ENCODE peak calls at places on chromosomes 11 and 22, in six cellular contexts. One of them, this sample, is unnamed.

GRCh38 chr11:79708319-79708928 is 267.6 kb upstream of the TENM4 start:
- DNase-seq in upper lobe of right lung: no peak
- DNase-seq in CD8-positive, alpha-beta T cell: no peak
- DNase-seq in right cardiac atrium: no peak
- DNase-seq in K562: no peak
- DNase-seq in pancreas: no peak
- DNase-seq in this sample: no peak

GRCh38 chr11:122091850-122092249 is 24.2 kb downstream of the BLID start:
- DNase-seq in right cardiac atrium: no peak
- DNase-seq in upper lobe of right lung: no peak
- DNase-seq in K562: no peak
- DNase-seq in pancreas: no peak
- DNase-seq in CD8-positive, alpha-beta T cell: no peak
- DNase-seq in this sample: no peak

GRCh38 chr11:34343153-34343552 is 14.7 kb downstream of the ABTB2 start:
- DNase-seq in upper lobe of right lung: no peak
- DNase-seq in pancreas: no peak
- DNase-seq in right cardiac atrium: no peak
- DNase-seq in K562: no peak
- DNase-seq in CD8-positive, alpha-beta T cell: no peak
- DNase-seq in this sample: no peak

GRCh38 chr11:33256031-33256807 is 962 bp upstream of the HIPK3 start:
- DNase-seq in upper lobe of right lung: peak; percentile 41
- DNase-seq in right cardiac atrium: no peak
- DNase-seq in K562: no peak
- DNase-seq in CD8-positive, alpha-beta T cell: no peak
- DNase-seq in pancreas: no peak
- DNase-seq in this sample: no peak

GRCh38 chr11:76667271-76667818 is 3.2 kb downstream of the LRRC32 start:
- DNase-seq in K562: no peak
- DNase-seq in right cardiac atrium: no peak
- DNase-seq in upper lobe of right lung: peak; percentile 27
- DNase-seq in CD8-positive, alpha-beta T cell: no peak
- DNase-seq in pancreas: no peak
- DNase-seq in this sample: peak; percentile 64

GRCh38 chr11:19316434-19316833 is 75.7 kb upstream of the E2F8 start:
- DNase-seq in CD8-positive, alpha-beta T cell: no peak
- DNase-seq in right cardiac atrium: peak; percentile 91
- DNase-seq in upper lobe of right lung: no peak
- DNase-seq in pancreas: no peak
- DNase-seq in K562: no peak
- DNase-seq in this sample: no peak

GRCh38 chr11:29333993-29334780 is 682.6 kb downstream of the KCNA4 start:
- DNase-seq in pancreas: no peak
- DNase-seq in CD8-positive, alpha-beta T cell: no peak
- DNase-seq in right cardiac atrium: no peak
- DNase-seq in K562: no peak
- DNase-seq in upper lobe of right lung: no peak
- DNase-seq in this sample: no peak

GRCh38 chr11:10942621-10943020 is 84.8 kb upstream of the ZBED5 start:
- DNase-seq in CD8-positive, alpha-beta T cell: no peak
- DNase-seq in K562: no peak
- DNase-seq in pancreas: no peak
- DNase-seq in upper lobe of right lung: no peak
- DNase-seq in right cardiac atrium: no peak
- DNase-seq in this sample: no peak

GRCh38 chr11:28107331-28107725 is 628 bp downstream of the KIF18A start:
- DNase-seq in right cardiac atrium: no peak
- DNase-seq in pancreas: no peak
- DNase-seq in K562: no peak
- DNase-seq in upper lobe of right lung: no peak
- DNase-seq in CD8-positive, alpha-beta T cell: no peak
- DNase-seq in this sample: no peak

GRCh38 chr11:132119573-132119972 is 749.2 kb downstream of the NTM start:
- DNase-seq in K562: no peak
- DNase-seq in pancreas: no peak
- DNase-seq in upper lobe of right lung: no peak
- DNase-seq in CD8-positive, alpha-beta T cell: no peak
- DNase-seq in right cardiac atrium: peak; percentile 41
- DNase-seq in this sample: no peak

GRCh38 chr11:78638704-78639380 is 64.2 kb upstream of the NARS2 start:
- DNase-seq in pancreas: no peak
- DNase-seq in K562: no peak
- DNase-seq in right cardiac atrium: no peak
- DNase-seq in upper lobe of right lung: no peak
- DNase-seq in CD8-positive, alpha-beta T cell: no peak
- DNase-seq in this sample: no peak

GRCh38 chr11:34632105-34632780 is 11.3 kb downstream of the EHF start:
- DNase-seq in upper lobe of right lung: no peak
- DNase-seq in right cardiac atrium: no peak
- DNase-seq in pancreas: peak; percentile 56
- DNase-seq in K562: no peak
- DNase-seq in CD8-positive, alpha-beta T cell: no peak
- DNase-seq in this sample: no peak

GRCh38 chr22:47994899-47995573 is 1232.6 kb downstream of the TBC1D22A start:
- DNase-seq in K562: no peak
- DNase-seq in right cardiac atrium: no peak
- DNase-seq in CD8-positive, alpha-beta T cell: no peak
- DNase-seq in upper lobe of right lung: no peak
- DNase-seq in pancreas: no peak
- DNase-seq in this sample: no peak

GRCh38 chr11:30258679-30259078 is 27.9 kb downstream of the FSHB start:
- DNase-seq in upper lobe of right lung: no peak
- DNase-seq in K562: no peak
- DNase-seq in CD8-positive, alpha-beta T cell: no peak
- DNase-seq in pancreas: no peak
- DNase-seq in right cardiac atrium: no peak
- DNase-seq in this sample: no peak

GRCh38 chr11:44067266-44067665 is 1.2 kb downstream of the ACCS start:
- DNase-seq in right cardiac atrium: no peak
- DNase-seq in upper lobe of right lung: no peak
- DNase-seq in K562: no peak
- DNase-seq in CD8-positive, alpha-beta T cell: no peak
- DNase-seq in pancreas: no peak
- DNase-seq in this sample: no peak

GRCh38 chr11:106281455-106282173 is 204.2 kb downstream of the AASDHPPT start:
- DNase-seq in CD8-positive, alpha-beta T cell: no peak
- DNase-seq in pancreas: no peak
- DNase-seq in K562: no peak
- DNase-seq in upper lobe of right lung: no peak
- DNase-seq in right cardiac atrium: no peak
- DNase-seq in this sample: no peak

GRCh38 chr22:29587938-29588699 is 7.2 kb upstream of the NIPSNAP1 start:
- DNase-seq in upper lobe of right lung: no peak
- DNase-seq in pancreas: no peak
- DNase-seq in right cardiac atrium: no peak
- DNase-seq in K562: no peak
- DNase-seq in CD8-positive, alpha-beta T cell: no peak
- DNase-seq in this sample: no peak

GRCh38 chr22:50730013-50730891 is 7.8 kb upstream of the ACR start:
- DNase-seq in K562: no peak
- DNase-seq in CD8-positive, alpha-beta T cell: no peak
- DNase-seq in pancreas: peak; percentile 12
- DNase-seq in upper lobe of right lung: peak; percentile 64
- DNase-seq in right cardiac atrium: peak; percentile 38
- DNase-seq in this sample: peak; percentile 75

GRCh38 chr11:128303383-128303782 is 284.0 kb downstream of the ETS1 start:
- DNase-seq in right cardiac atrium: no peak
- DNase-seq in pancreas: no peak
- DNase-seq in K562: no peak
- DNase-seq in CD8-positive, alpha-beta T cell: no peak
- DNase-seq in upper lobe of right lung: no peak
- DNase-seq in this sample: no peak

GRCh38 chr11:69212121-69213110 is 56.7 kb downstream of the SMIM38 start:
- DNase-seq in right cardiac atrium: no peak
- DNase-seq in CD8-positive, alpha-beta T cell: no peak
- DNase-seq in pancreas: peak; percentile 5
- DNase-seq in upper lobe of right lung: peak; percentile 58
- DNase-seq in K562: no peak
- DNase-seq in this sample: no peak

GRCh38 chr11:28393348-28393747 is 285.2 kb downstream of the METTL15 start:
- DNase-seq in pancreas: no peak
- DNase-seq in upper lobe of right lung: no peak
- DNase-seq in CD8-positive, alpha-beta T cell: no peak
- DNase-seq in K562: no peak
- DNase-seq in right cardiac atrium: peak; percentile 33
- DNase-seq in this sample: no peak

GRCh38 chr11:111538407-111539114 is 2.0 kb upstream of the LAYN start:
- DNase-seq in pancreas: no peak
- DNase-seq in right cardiac atrium: no peak
- DNase-seq in upper lobe of right lung: no peak
- DNase-seq in CD8-positive, alpha-beta T cell: no peak
- DNase-seq in K562: no peak
- DNase-seq in this sample: no peak
- H3K27ac ChIP-seq in pancreas: no peak overlapping the region
- H3K27ac ChIP-seq in right cardiac atrium: no peak overlapping the region
- H3K27ac ChIP-seq in upper lobe of right lung: no peak overlapping the region
- H3K27ac ChIP-seq in CD8-positive, alpha-beta T cell: no peak overlapping the region
- H3K27ac ChIP-seq in K562: no peak overlapping the region
- H3K27ac ChIP-seq in this sample: no peak overlapping the region

DNA sequence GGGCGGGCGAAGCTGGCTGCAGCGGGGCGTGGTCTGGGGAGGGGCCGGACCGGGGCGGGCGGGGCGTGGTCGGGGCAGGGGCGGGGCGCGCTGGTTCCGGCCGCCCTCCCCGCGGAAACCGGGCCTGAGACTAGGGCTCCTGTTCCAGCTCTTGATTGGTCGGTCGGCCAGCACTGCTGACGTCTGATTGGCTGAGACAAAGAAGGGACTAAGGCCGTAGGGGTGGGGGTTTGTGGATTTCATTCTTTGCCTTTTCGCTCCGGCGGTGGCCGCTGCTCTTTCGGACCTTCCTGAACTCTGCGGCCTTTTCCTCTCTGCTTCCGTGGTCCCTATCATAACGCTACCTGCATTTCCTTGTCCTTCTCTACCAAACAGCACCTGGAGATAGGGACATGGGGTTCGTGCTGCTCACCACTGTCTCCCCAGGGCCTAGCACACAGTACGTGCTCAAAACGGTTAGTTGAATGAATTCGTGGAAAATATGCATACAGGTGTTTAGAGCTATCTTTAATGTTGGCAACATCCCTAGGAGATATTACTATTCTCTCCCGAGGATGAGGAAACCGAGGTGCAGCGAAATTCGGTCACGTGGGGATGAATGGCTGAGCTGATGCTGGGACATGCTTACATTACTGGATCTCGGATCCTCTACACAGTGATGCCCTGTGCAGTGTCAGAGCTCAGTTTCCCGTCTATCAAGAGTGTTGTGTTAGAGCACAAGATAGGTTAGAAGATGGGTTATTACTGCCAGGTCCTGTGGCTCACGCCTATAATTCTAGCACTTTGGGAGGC is 62.8 kb downstream of the NFAM1 start:
- DNase-seq in CD8-positive, alpha-beta T cell: peak; percentile 72
- DNase-seq in upper lobe of right lung: peak; percentile 93
- DNase-seq in pancreas: peak; percentile 94
- DNase-seq in K562: peak; percentile 97
- DNase-seq in right cardiac atrium: peak; percentile 97
- DNase-seq in this sample: peak; percentile 96
- H3K27ac ChIP-seq in CD8-positive, alpha-beta T cell: no peak overlapping the region
- H3K27ac ChIP-seq in upper lobe of right lung: no peak overlapping the region
- H3K27ac ChIP-seq in pancreas: no peak overlapping the region
- H3K27ac ChIP-seq in K562: peak overlapping the region; percentile 52
- H3K27ac ChIP-seq in right cardiac atrium: peak overlapping the region; percentile 59
- H3K27ac ChIP-seq in this sample: peak overlapping the region; percentile 22

DNA sequence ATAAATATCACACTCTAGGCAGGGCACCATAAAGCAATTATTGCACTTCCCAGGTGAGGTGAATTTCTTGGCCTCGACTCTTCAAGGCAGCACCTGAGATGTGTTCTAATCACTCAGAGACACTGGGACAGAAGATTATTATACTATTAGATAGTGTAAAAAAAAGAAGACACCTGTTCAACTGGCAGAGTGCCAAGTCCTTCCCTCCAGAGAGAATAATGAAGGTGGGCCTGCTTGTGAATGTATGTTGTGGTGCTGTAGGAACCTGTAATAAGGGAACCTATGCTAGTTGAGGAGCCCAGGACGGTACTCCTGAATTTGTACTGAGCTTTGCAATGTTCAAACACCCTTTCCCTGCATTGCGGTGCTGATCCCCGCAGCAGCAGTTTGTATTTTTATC is 107.5 kb downstream of the NXPE2 start:
- DNase-seq in upper lobe of right lung: no peak
- DNase-seq in right cardiac atrium: no peak
- DNase-seq in CD8-positive, alpha-beta T cell: no peak
- DNase-seq in pancreas: no peak
- DNase-seq in K562: no peak
- DNase-seq in this sample: no peak
- H3K27ac ChIP-seq in upper lobe of right lung: no peak overlapping the region
- H3K27ac ChIP-seq in right cardiac atrium: no peak overlapping the region
- H3K27ac ChIP-seq in CD8-positive, alpha-beta T cell: no peak overlapping the region
- H3K27ac ChIP-seq in pancreas: no peak overlapping the region
- H3K27ac ChIP-seq in K562: no peak overlapping the region
- H3K27ac ChIP-seq in this sample: no peak overlapping the region

GRCh38 chr22:22953796-22954195 is 66.2 kb downstream of the IGLL5 start:
- DNase-seq in CD8-positive, alpha-beta T cell: no peak
- DNase-seq in pancreas: no peak
- DNase-seq in K562: no peak
- DNase-seq in right cardiac atrium: no peak
- DNase-seq in upper lobe of right lung: no peak
- DNase-seq in this sample: no peak
- H3K27ac ChIP-seq in CD8-positive, alpha-beta T cell: no peak overlapping the region
- H3K27ac ChIP-seq in pancreas: no peak overlapping the region
- H3K27ac ChIP-seq in K562: no peak overlapping the region
- H3K27ac ChIP-seq in right cardiac atrium: no peak overlapping the region
- H3K27ac ChIP-seq in upper lobe of right lung: no peak overlapping the region
- H3K27ac ChIP-seq in this sample: no peak overlapping the region

DNA sequence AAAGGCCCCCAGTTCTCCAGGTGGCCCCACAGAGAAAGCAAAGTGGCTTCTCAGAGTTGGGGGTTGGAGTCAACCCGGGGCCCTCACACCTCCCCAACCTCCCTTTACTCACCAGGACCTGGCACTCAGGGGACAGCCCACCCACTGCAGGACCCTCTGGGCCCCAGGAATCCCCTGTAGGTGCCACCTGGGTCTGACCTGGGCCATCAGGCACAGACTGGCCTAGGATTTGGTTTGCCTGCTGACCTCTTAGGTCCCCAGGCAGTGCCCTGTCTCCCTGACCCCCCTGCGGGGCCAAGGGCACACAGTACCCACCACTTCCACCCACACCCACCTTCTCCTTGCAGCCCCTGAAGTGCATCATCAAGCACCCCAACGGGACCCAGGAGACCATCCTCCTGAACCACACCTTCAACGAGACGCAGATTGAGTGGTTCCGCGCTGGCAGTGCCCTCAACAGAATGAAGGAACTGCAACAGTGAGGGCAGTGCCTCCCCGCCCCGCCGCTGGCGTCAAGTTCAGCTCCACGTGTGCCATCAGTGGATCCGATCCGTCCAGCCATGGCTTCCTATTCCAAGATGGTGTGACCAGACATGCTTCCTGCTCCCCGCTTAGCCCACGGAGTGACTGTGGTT is 16.0 kb downstream of the POLR3H start:
- DNase-seq in pancreas: no peak
- DNase-seq in right cardiac atrium: no peak
- DNase-seq in CD8-positive, alpha-beta T cell: no peak
- DNase-seq in K562: no peak
- DNase-seq in upper lobe of right lung: no peak
- DNase-seq in this sample: no peak
- H3K27ac ChIP-seq in pancreas: no peak overlapping the region
- H3K27ac ChIP-seq in right cardiac atrium: no peak overlapping the region
- H3K27ac ChIP-seq in CD8-positive, alpha-beta T cell: no peak overlapping the region
- H3K27ac ChIP-seq in K562: no peak overlapping the region
- H3K27ac ChIP-seq in upper lobe of right lung: no peak overlapping the region
- H3K27ac ChIP-seq in this sample: no peak overlapping the region